ENCODE peak calls at places on chromosomes 7 and 10, in five cellular contexts. T, K, V, D and P are unnamed samples.

GRCh38 chr10:88120599-88121333 is 257.3 kb downstream of the PTEN start:
- DNase-seq in K (no peak), D (no peak), V (no peak), T (no peak), P (no peak)

GRCh38 chr10:71817831-71818268 is 33.2 kb downstream of the PSAP start:
- DNase-seq in K (no peak), V (no peak), D (no peak), T (no peak), P (no peak)

GRCh38 chr10:57716884-57717283 is 550.8 kb downstream of the IPMK start:
- DNase-seq in D (peak; percentile 39), V (peak; percentile 52), K (peak; percentile 4), T (peak; percentile 32), P (no peak)

GRCh38 chr10:72637398-72637857 is 11.5 kb upstream of the MICU1 start:
- DNase-seq in V (no peak), K (peak; percentile 77), D (peak; percentile 50), T (peak; percentile 78), P (peak; percentile 8)

GRCh38 chr7:43439631-43440401 is 143.1 kb upstream of the STK17A start:
- DNase-seq in K (peak; percentile 25), D (peak; percentile 71), T (peak; percentile 47), V (peak; percentile 91), P (no peak)

GRCh38 chr10:77513783-77514331 is 123.8 kb downstream of the KCNMA1 start:
- DNase-seq in V (peak; percentile 10), T (peak; percentile 91), K (peak; percentile 91), D (peak; percentile 86), P (peak; percentile 42)

GRCh38 chr10:88157981-88158465 is 294.6 kb downstream of the PTEN start:
- DNase-seq in K (peak; percentile 92), D (peak; percentile 92), V (no peak), T (peak; percentile 96), P (peak; percentile 68)

GRCh38 chr7:39693812-39694211 is 70.4 kb downstream of the RALA start:
- DNase-seq in T (no peak), K (no peak), D (no peak), V (no peak), P (no peak)

GRCh38 chr10:102876747-102877153 is 7.5 kb downstream of the AS3MT start:
- DNase-seq in K (no peak), T (no peak), D (no peak), V (no peak), P (no peak)

GRCh38 chr10:65827344-65827743 is 1098.5 kb upstream of the LRRTM3 start:
- DNase-seq in V (peak; percentile 6), K (no peak), T (no peak), D (no peak), P (no peak)

GRCh38 chr10:3418901-3419300 is 246.3 kb upstream of the PITRM1 start:
- DNase-seq in D (no peak), T (no peak), V (no peak), K (no peak), P (no peak)

GRCh38 chr10:23198610-23198939 is 6.5 kb downstream of the PTF1A start:
- DNase-seq in T (no peak), D (no peak), K (no peak), V (peak; percentile 68), P (no peak)

GRCh38 chr7:12771378-12771877 is 84.0 kb downstream of the ARL4A start:
- DNase-seq in V (peak; percentile 39), T (peak; percentile 56), K (peak; percentile 88), D (peak; percentile 93), P (no peak)

GRCh38 chr10:76333331-76333730 is 901.9 kb downstream of the LRMDA start:
- DNase-seq in T (no peak), D (no peak), K (no peak), V (no peak), P (no peak)

GRCh38 chr10:64286533-64286932 is 765.3 kb downstream of the REEP3 start:
- DNase-seq in D (no peak), K (no peak), V (no peak), T (no peak), P (no peak)

GRCh38 chr10:100879741-100880360 is 32.9 kb upstream of the SLF2 start:
- DNase-seq in V (peak; percentile 32), D (no peak), K (no peak), T (no peak), P (no peak)

GRCh38 chr7:128259131-128260056 is 18.3 kb downstream of the LEP start:
- DNase-seq in D (peak; percentile 49), T (peak; percentile 37), V (no peak), K (peak; percentile 22), P (peak; percentile 7)

GRCh38 chr7:11858668-11859302 is 26.8 kb upstream of the THSD7A start:
- DNase-seq in D (no peak), V (no peak), T (no peak), K (no peak), P (no peak)

GRCh38 chr10:124694467-124695195 is 49.5 kb downstream of the FAM53B start:
- DNase-seq in T (no peak), D (no peak), V (no peak), K (no peak), P (no peak)

GRCh38 chr10:34651796-34652195 is 163.3 kb downstream of the PARD3 start:
- DNase-seq in V (peak; percentile 35), D (no peak), K (no peak), T (no peak), P (no peak)

GRCh38 chr7:3204526-3204925 is 96.5 kb upstream of the SDK1 start:
- DNase-seq in V (no peak), D (no peak), K (no peak), T (no peak), P (no peak)

GRCh38 chr10:93915603-93916002 is 21.8 kb downstream of the SLC35G1 start:
- DNase-seq in K (no peak), D (no peak), V (peak; percentile 84), T (no peak), P (no peak)

GRCh38 chr10:80144302-80145131 is 12.0 kb downstream of the PLAC9 start:
- DNase-seq in T (no peak), K (no peak), D (no peak), V (no peak), P (no peak)

GRCh38 chr10:85280014-85280413 is 951.6 kb downstream of the CCSER2 start:
- DNase-seq in D (no peak), K (no peak), T (no peak), V (peak; percentile 4), P (no peak)

GRCh38 chr7:74418538-74418937 is 35.2 kb upstream of the GTF2IRD1 start:
- DNase-seq in T (no peak), D (no peak), K (no peak), V (no peak), P (no peak)

GRCh38 chr7:43873300-43873699 is 4.0 kb upstream of the MRPS24 start:
- DNase-seq in K (peak; percentile 71), D (peak; percentile 93), T (peak; percentile 87), V (no peak), P (peak; percentile 92)

DNA sequence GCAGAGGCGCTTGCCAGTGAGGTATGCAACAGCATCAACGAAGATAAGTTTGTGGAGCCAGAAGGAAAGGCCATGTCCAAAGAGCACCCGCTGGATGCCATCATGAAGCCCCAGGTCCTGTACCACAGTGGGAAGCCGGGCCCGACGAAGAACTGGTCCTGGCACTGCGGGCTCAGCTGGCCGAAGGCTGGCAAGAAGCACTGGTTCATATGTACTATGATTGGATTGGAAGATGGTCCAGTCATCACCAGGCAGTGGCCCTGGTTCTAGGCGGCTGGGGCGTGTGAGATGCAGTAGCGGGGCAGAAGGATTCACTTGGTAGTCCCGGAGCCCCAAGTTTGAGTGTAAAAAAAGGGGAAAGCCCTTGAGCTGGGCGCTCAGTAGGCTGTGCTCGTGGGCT is 3.9 kb downstream of the NDST2 start:
- DNase-seq in T (no peak), D (no peak), K (no peak), V (no peak), P (no peak)
- H3K36me3 ChIP-seq in T (peaks cover 47% of the 10 kb centered on the region), D (peaks cover 17% of the 10 kb centered on the region), K (peaks cover 25% of the 10 kb centered on the region), V (peaks cover 3% of the 10 kb centered on the region), P (peaks cover 34% of the 10 kb centered on the region)

GRCh38 chr10:119821172-119821571 is 51.5 kb downstream of the MCMBP start:
- DNase-seq in K (no peak), V (no peak), T (no peak), D (peak; percentile 8), P (no peak)
- H3K36me3 ChIP-seq in K (peaks cover 22% of the 10 kb centered on the region), V (peaks cover 33% of the 10 kb centered on the region), T (peaks cover 2% of the 10 kb centered on the region), D (peaks cover 2% of the 10 kb centered on the region), P (no peaks in the 10 kb centered on the region)

GRCh38 chr10:95683966-95684365 is 9.8 kb downstream of the TCTN3 start:
- DNase-seq in D (no peak), K (no peak), V (no peak), T (no peak), P (no peak)
- H3K36me3 ChIP-seq in D (peaks cover 2% of the 10 kb centered on the region), K (peaks cover 48% of the 10 kb centered on the region), V (peaks cover 60% of the 10 kb centered on the region), T (peaks cover 30% of the 10 kb centered on the region), P (peaks cover 14% of the 10 kb centered on the region)

DNA sequence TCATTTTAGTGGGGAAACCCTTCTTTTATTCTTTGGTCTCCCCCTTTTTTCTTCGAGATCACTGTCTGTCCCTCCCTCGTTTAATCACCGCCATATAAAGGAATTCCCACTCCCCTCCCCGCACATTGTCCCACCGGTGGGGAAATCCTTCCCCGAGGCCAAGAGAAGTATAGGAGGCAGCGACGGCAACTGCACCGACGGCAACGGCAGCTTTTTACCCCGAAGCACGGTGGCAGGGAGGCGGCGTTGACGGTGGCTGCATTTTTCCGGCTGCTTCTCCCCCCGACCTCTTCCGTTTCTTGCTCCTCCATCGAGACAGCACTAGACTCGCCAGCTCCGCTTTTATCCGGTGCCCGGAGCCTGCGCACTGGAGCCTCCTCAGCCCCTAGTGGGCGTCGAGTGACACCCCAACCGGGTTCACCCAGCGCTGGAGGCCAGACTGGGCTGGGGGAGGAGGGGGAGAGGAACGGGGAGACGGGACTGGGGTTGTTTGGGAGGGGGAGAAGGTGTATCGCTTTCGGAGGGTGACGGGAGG is 655 bp upstream of the KMT2E start:
- DNase-seq in V (peak; percentile 94), T (peak; percentile 93), D (peak; percentile 95), K (peak; percentile 84), P (peak; percentile 66)
- H3K36me3 ChIP-seq in V (no peaks in the 10 kb centered on the region), T (peaks cover under 1% of the 10 kb centered on the region), D (no peaks in the 10 kb centered on the region), K (no peaks in the 10 kb centered on the region), P (no peaks in the 10 kb centered on the region)

GRCh38 chr7:143358626-143359025 is 3.9 kb downstream of the FAM131B start:
- DNase-seq in K (no peak), D (no peak), T (no peak), V (no peak), P (no peak)
- H3K36me3 ChIP-seq in K (no peaks in the 10 kb centered on the region), D (no peaks in the 10 kb centered on the region), T (peaks cover 2% of the 10 kb centered on the region), V (peaks cover 11% of the 10 kb centered on the region), P (no peaks in the 10 kb centered on the region)

DNA sequence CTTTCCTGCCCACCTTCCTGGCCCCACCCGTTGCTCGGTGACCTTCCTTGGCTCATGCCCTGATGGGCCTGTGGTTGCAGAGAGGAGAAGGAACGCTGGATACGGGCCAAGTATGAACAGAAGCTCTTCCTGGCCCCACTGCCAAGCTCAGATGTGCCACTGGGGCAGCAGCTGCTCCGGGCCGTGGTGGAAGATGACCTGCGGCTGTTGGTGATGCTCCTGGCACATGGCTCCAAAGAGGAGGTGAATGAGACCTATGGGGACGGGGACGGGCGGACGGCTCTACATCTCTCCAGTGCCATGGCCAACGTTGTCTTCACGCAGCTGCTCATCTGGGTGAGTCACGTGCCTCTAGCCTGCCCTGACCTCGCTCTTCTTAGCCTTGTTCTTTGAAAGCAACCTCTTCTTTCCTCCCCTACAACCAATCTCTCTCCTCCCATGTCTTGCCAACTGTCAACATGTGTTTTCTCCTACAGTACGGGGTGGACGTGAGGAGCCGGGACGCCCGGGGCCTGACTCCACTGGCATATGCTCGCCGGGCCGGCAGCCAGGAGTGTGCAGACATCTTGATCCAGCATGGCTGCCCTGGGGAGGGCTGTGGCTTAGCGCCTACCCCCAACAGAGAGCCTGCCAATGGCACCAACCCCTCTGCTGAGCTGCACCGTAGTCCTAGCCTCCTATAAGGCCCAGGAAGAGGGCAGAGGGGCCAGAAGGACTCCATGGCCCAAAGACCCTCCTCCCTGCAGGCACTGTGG is 24.1 kb downstream of the GBX1 start:
- DNase-seq in D (peak; percentile 14), T (no peak), V (no peak), K (no peak), P (no peak)
- H3K36me3 ChIP-seq in D (peaks cover 14% of the 10 kb centered on the region), T (peaks cover 50% of the 10 kb centered on the region), V (no peaks in the 10 kb centered on the region), K (no peaks in the 10 kb centered on the region), P (peaks cover 31% of the 10 kb centered on the region)